ENCODE peak calls at places on chromosomes 5 and 9, in seven cellular contexts. One of them, this sample, is unnamed.
A peak's percentile ranks its signal among the peaks of the same experiment; 100 is the strongest.

GRCh38 chr5:180642181-180643140 is 6.9 kb downstream of the FLT4 start:
- DNase-seq in hepatocyte: no peak
- DNase-seq in neural progenitor cell: no peak
- DNase-seq in astrocyte: no peak
- DNase-seq in PC-3: no peak
- DNase-seq in HepG2: no peak
- DNase-seq in fibroblast of lung: no peak
- DNase-seq in this sample: no peak

GRCh38 chr9:34381323-34381722 is 4.6 kb upstream of the MYORG start:
- DNase-seq in HepG2: no peak
- DNase-seq in hepatocyte: peak; percentile 13
- DNase-seq in fibroblast of lung: no peak
- DNase-seq in neural progenitor cell: peak; percentile 34
- DNase-seq in astrocyte: no peak
- DNase-seq in PC-3: no peak
- DNase-seq in this sample: no peak

GRCh38 chr9:69085523-69086283 is 50.2 kb downstream of the FXN start:
- DNase-seq in neural progenitor cell: no peak
- DNase-seq in PC-3: no peak
- DNase-seq in HepG2: peak; percentile 53
- DNase-seq in hepatocyte: peak; percentile 23
- DNase-seq in fibroblast of lung: peak; percentile 75
- DNase-seq in astrocyte: peak; percentile 71
- DNase-seq in this sample: peak; percentile 40

GRCh38 chr5:160555836-160556660 is 134.4 kb downstream of the PTTG1 start:
- DNase-seq in astrocyte: peak; percentile 49
- DNase-seq in fibroblast of lung: peak; percentile 57
- DNase-seq in neural progenitor cell: peak; percentile 22
- DNase-seq in HepG2: no peak
- DNase-seq in hepatocyte: no peak
- DNase-seq in PC-3: no peak
- DNase-seq in this sample: no peak

GRCh38 chr5:53418409-53418808 is 62.0 kb upstream of the FST start:
- DNase-seq in HepG2: no peak
- DNase-seq in fibroblast of lung: peak; percentile 60
- DNase-seq in hepatocyte: no peak
- DNase-seq in neural progenitor cell: peak; percentile 64
- DNase-seq in astrocyte: no peak
- DNase-seq in PC-3: no peak
- DNase-seq in this sample: no peak

GRCh38 chr5:146219243-146219642 is 15.8 kb downstream of the RBM27 start:
- DNase-seq in astrocyte: no peak
- DNase-seq in PC-3: no peak
- DNase-seq in fibroblast of lung: no peak
- DNase-seq in HepG2: no peak
- DNase-seq in neural progenitor cell: no peak
- DNase-seq in hepatocyte: no peak
- DNase-seq in this sample: no peak

GRCh38 chr9:91192379-91192775 is 169.3 kb downstream of the AUH start:
- DNase-seq in astrocyte: peak; percentile 26
- DNase-seq in hepatocyte: no peak
- DNase-seq in PC-3: no peak
- DNase-seq in neural progenitor cell: no peak
- DNase-seq in HepG2: peak; percentile 30
- DNase-seq in fibroblast of lung: peak; percentile 36
- DNase-seq in this sample: no peak

GRCh38 chr5:58056546-58056945 is 403.3 kb downstream of the PLK2 start:
- DNase-seq in hepatocyte: no peak
- DNase-seq in fibroblast of lung: peak; percentile 68
- DNase-seq in PC-3: peak; percentile 41
- DNase-seq in HepG2: no peak
- DNase-seq in astrocyte: peak; percentile 63
- DNase-seq in neural progenitor cell: no peak
- DNase-seq in this sample: peak; percentile 90

GRCh38 chr5:82641362-82641988 is 363.3 kb upstream of the RPS23 start:
- DNase-seq in PC-3: peak; percentile 89
- DNase-seq in hepatocyte: peak; percentile 85
- DNase-seq in HepG2: peak; percentile 82
- DNase-seq in astrocyte: peak; percentile 77
- DNase-seq in fibroblast of lung: peak; percentile 82
- DNase-seq in neural progenitor cell: peak; percentile 67
- DNase-seq in this sample: peak; percentile 81

GRCh38 chr5:146744358-146744757 is 134.2 kb downstream of the PPP2R2B start:
- DNase-seq in HepG2: no peak
- DNase-seq in neural progenitor cell: peak; percentile 34
- DNase-seq in hepatocyte: no peak
- DNase-seq in PC-3: peak; percentile 36
- DNase-seq in astrocyte: peak; percentile 91
- DNase-seq in fibroblast of lung: peak; percentile 93
- DNase-seq in this sample: no peak

GRCh38 chr9:105216440-105217178 is 27.8 kb upstream of the SLC44A1 start:
- DNase-seq in PC-3: no peak
- DNase-seq in neural progenitor cell: no peak
- DNase-seq in astrocyte: peak; percentile 59
- DNase-seq in HepG2: peak; percentile 40
- DNase-seq in hepatocyte: no peak
- DNase-seq in fibroblast of lung: peak; percentile 66
- DNase-seq in this sample: no peak

GRCh38 chr5:148978370-148979103 is 84.3 kb downstream of the SH3TC2 start:
- DNase-seq in astrocyte: no peak
- DNase-seq in fibroblast of lung: no peak
- DNase-seq in hepatocyte: no peak
- DNase-seq in PC-3: peak; percentile 83
- DNase-seq in neural progenitor cell: no peak
- DNase-seq in HepG2: no peak
- DNase-seq in this sample: no peak

GRCh38 chr9:98402272-98402840 is 146.9 kb upstream of the TBC1D2 start:
- DNase-seq in neural progenitor cell: no peak
- DNase-seq in astrocyte: no peak
- DNase-seq in HepG2: no peak
- DNase-seq in fibroblast of lung: no peak
- DNase-seq in hepatocyte: no peak
- DNase-seq in PC-3: no peak
- DNase-seq in this sample: no peak

GRCh38 chr5:145965804-145966203 is 29.4 kb downstream of the SH3RF2 start:
- DNase-seq in hepatocyte: no peak
- DNase-seq in fibroblast of lung: no peak
- DNase-seq in neural progenitor cell: no peak
- DNase-seq in astrocyte: no peak
- DNase-seq in HepG2: no peak
- DNase-seq in PC-3: no peak
- DNase-seq in this sample: no peak

GRCh38 chr5:62538017-62538942 is 40.3 kb upstream of the LRRC70 start:
- DNase-seq in HepG2: peak; percentile 28
- DNase-seq in PC-3: peak; percentile 72
- DNase-seq in neural progenitor cell: no peak
- DNase-seq in fibroblast of lung: peak; percentile 74
- DNase-seq in hepatocyte: peak; percentile 53
- DNase-seq in astrocyte: peak; percentile 72
- DNase-seq in this sample: peak; percentile 58

GRCh38 chr5:120779674-120780073 is 315.6 kb downstream of the PRR16 start:
- DNase-seq in fibroblast of lung: peak; percentile 84
- DNase-seq in HepG2: no peak
- DNase-seq in PC-3: peak; percentile 10
- DNase-seq in neural progenitor cell: no peak
- DNase-seq in astrocyte: peak; percentile 74
- DNase-seq in hepatocyte: no peak
- DNase-seq in this sample: no peak

GRCh38 chr5:52963636-52964035 is 25.5 kb upstream of the ITGA2 start:
- DNase-seq in HepG2: no peak
- DNase-seq in neural progenitor cell: no peak
- DNase-seq in astrocyte: no peak
- DNase-seq in hepatocyte: no peak
- DNase-seq in PC-3: peak; percentile 37
- DNase-seq in fibroblast of lung: no peak
- DNase-seq in this sample: no peak

GRCh38 chr5:149060325-149060724 is 2.5 kb downstream of the SH3TC2 start:
- DNase-seq in astrocyte: no peak
- DNase-seq in HepG2: peak; percentile 75
- DNase-seq in neural progenitor cell: no peak
- DNase-seq in fibroblast of lung: no peak
- DNase-seq in PC-3: peak; percentile 96
- DNase-seq in hepatocyte: peak; percentile 68
- DNase-seq in this sample: peak; percentile 71

GRCh38 chr9:87613265-87614111 is 112.4 kb upstream of the CTSL start:
- DNase-seq in astrocyte: no peak
- DNase-seq in fibroblast of lung: peak; percentile 51
- DNase-seq in neural progenitor cell: no peak
- DNase-seq in PC-3: no peak
- DNase-seq in HepG2: peak; percentile 96
- DNase-seq in hepatocyte: no peak
- DNase-seq in this sample: no peak

GRCh38 chr5:98360548-98360947 is 412.9 kb upstream of the RGMB start:
- DNase-seq in neural progenitor cell: no peak
- DNase-seq in hepatocyte: no peak
- DNase-seq in fibroblast of lung: no peak
- DNase-seq in HepG2: no peak
- DNase-seq in astrocyte: no peak
- DNase-seq in PC-3: no peak
- DNase-seq in this sample: no peak

GRCh38 chr5:68171101-68171558 is 44.4 kb upstream of the PIK3R1 start:
- DNase-seq in PC-3: no peak
- DNase-seq in fibroblast of lung: peak; percentile 62
- DNase-seq in astrocyte: peak; percentile 55
- DNase-seq in neural progenitor cell: peak; percentile 61
- DNase-seq in hepatocyte: peak; percentile 17
- DNase-seq in HepG2: no peak
- DNase-seq in this sample: no peak

GRCh38 chr9:112810696-112811490 is 60.3 kb downstream of the SNX30 start:
- DNase-seq in PC-3: no peak
- DNase-seq in hepatocyte: no peak
- DNase-seq in HepG2: no peak
- DNase-seq in fibroblast of lung: no peak
- DNase-seq in neural progenitor cell: peak; percentile 9
- DNase-seq in astrocyte: no peak
- DNase-seq in this sample: no peak

GRCh38 chr5:113331201-113331551 is 103.6 kb downstream of the TSSK1B start:
- DNase-seq in neural progenitor cell: no peak
- DNase-seq in hepatocyte: peak; percentile 18
- DNase-seq in fibroblast of lung: peak; percentile 76
- DNase-seq in HepG2: no peak
- DNase-seq in astrocyte: peak; percentile 70
- DNase-seq in PC-3: peak; percentile 29
- DNase-seq in this sample: no peak

DNA sequence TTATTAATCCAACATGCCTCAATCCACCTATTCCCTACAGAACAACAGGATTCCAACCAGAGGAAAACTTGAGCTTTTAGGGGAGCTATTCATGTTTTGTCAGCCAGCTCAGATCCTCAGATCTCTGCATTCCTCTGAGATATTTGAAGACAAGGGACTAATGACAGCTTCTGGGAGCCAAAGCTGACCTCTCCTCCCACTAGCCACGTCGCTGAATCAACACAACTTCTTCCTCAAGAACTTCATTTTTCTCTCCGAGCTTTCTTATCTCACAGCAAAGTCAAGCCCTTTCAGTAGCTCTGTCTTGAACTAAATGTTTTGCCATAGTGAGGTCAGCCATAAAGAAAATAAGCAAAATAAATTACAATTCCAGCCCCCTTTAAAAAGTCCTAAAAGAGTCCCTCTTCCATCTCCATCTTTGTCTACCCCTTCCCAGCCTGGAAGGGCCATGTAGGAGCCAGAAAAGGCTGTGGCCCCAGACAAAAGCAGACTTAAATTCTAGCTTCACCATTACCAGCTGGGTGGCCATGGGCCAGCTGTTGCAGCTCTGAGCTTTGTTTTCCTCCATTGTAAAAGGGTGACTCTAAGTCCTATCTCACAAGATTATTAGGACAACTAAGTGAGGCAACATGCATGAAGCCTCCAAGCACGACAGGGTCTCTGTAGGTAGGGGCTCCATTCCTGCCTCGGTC is 65.0 kb downstream of the HSD17B3 start:
- DNase-seq in astrocyte: no peak
- DNase-seq in fibroblast of lung: peak; percentile 20
- DNase-seq in HepG2: no peak
- DNase-seq in PC-3: no peak
- DNase-seq in hepatocyte: no peak
- DNase-seq in neural progenitor cell: peak; percentile 14
- DNase-seq in this sample: no peak
- H2AFZ ChIP-seq in astrocyte: no peak overlapping the region
- H2AFZ ChIP-seq in fibroblast of lung: no peak overlapping the region
- H2AFZ ChIP-seq in HepG2: no peak overlapping the region
- H2AFZ ChIP-seq in PC-3: no peak overlapping the region
- H2AFZ ChIP-seq in hepatocyte: no peak overlapping the region
- H2AFZ ChIP-seq in neural progenitor cell: peak overlapping the region; percentile 63
- H2AFZ ChIP-seq in this sample: no peak overlapping the region

DNA sequence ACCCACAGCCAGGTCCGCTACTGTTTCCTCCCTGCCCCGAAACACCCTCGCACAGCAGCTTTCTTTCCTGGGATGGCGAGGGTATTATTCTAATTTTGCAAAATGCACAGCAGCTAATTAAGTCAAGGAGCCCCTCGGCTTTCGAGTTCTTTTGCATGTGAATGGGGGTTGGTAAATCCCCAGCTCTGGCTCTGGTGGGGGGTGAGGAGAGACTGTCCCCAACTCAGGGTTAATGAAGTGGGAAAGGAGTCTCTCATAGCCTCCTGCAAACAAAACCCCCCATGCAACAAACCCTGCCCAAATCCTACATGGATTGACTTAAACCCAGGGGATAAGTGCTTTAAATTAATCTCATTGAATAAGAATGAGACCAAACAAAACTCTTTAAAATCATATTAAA is 8.8 kb downstream of the BARHL1 start:
- DNase-seq in astrocyte: no peak
- DNase-seq in PC-3: no peak
- DNase-seq in fibroblast of lung: no peak
- DNase-seq in neural progenitor cell: peak; percentile 86
- DNase-seq in HepG2: no peak
- DNase-seq in hepatocyte: no peak
- DNase-seq in this sample: no peak
- TF ChIP-seq EZH2 in astrocyte: no peak
- TF ChIP-seq EZH2 in PC-3: no peak
- TF ChIP-seq EZH2 in fibroblast of lung: no peak
- TF ChIP-seq EZH2 in neural progenitor cell: no peak
- TF ChIP-seq EZH2 in HepG2: no peak
- TF ChIP-seq EZH2 in hepatocyte: no peak
- TF ChIP-seq EZH2 in this sample: no peak

GRCh38 chr5:137199966-137200365 is 299.2 kb downstream of the SPOCK1 start:
- DNase-seq in hepatocyte: no peak
- DNase-seq in fibroblast of lung: peak; percentile 82
- DNase-seq in PC-3: peak; percentile 44
- DNase-seq in HepG2: no peak
- DNase-seq in astrocyte: peak; percentile 78
- DNase-seq in neural progenitor cell: no peak
- DNase-seq in this sample: no peak
- TF ChIP-seq CTCF in hepatocyte: no peak
- TF ChIP-seq CTCF in fibroblast of lung: no peak
- TF ChIP-seq CTCF in PC-3: peak; percentile 37
- TF ChIP-seq CTCF in HepG2: no peak
- TF ChIP-seq CTCF in astrocyte: no peak
- TF ChIP-seq CTCF in neural progenitor cell: no peak
- TF ChIP-seq CTCF in this sample: no peak

DNA sequence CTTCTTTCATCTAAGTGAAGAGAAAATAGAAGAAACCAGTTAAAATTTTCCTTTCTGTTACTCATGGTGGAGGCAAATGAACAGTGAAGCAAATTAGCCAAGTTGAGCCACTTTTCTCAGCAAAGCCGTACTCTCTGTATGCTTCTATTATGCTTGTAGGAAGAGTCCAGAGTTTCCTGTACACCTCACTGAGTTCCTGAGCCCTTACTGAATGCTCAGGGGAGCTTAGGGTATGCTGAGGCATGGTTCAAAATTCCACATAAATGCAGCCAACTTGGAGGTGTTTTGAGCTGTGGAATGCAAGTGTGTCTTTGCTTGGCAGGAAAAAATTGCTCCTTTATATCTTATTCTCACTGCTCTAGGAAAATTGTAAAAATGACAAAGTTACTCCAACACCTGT is 91.8 kb downstream of the FEM1C start:
- DNase-seq in astrocyte: peak; percentile 59
- DNase-seq in neural progenitor cell: no peak
- DNase-seq in HepG2: no peak
- DNase-seq in PC-3: no peak
- DNase-seq in fibroblast of lung: peak; percentile 70
- DNase-seq in hepatocyte: no peak
- DNase-seq in this sample: no peak
- H2AFZ ChIP-seq in astrocyte: no peak overlapping the region
- H2AFZ ChIP-seq in neural progenitor cell: no peak overlapping the region
- H2AFZ ChIP-seq in HepG2: no peak overlapping the region
- H2AFZ ChIP-seq in PC-3: no peak overlapping the region
- H2AFZ ChIP-seq in fibroblast of lung: no peak overlapping the region
- H2AFZ ChIP-seq in hepatocyte: no peak overlapping the region
- H2AFZ ChIP-seq in this sample: no peak overlapping the region

This sample was measured in endothelial cell of umbilical vein.